ENCODE peak calls at places on chromosomes 6 and 20, in seven cellular contexts. One of them, this sample, is unnamed.

GRCh38 chr20:57618091-57618765 is 2.0 kb downstream of the ZBP1 start:
- DNase-seq in neural crest cell: no peak
- DNase-seq in fibroblast of gingiva: no peak
- DNase-seq in mucosa of descending colon: peak; percentile 67
- DNase-seq in NCI-H1092 treated with DMSO at 0.1 percent for 48 hours: no peak
- DNase-seq in left colon: peak; percentile 86
- DNase-seq in mucosa of gallbladder: peak; percentile 67
- DNase-seq in this sample: no peak

GRCh38 chr6:34514593-34515472 is 41.3 kb downstream of the SPDEF start:
- DNase-seq in mucosa of descending colon: no peak
- DNase-seq in left colon: no peak
- DNase-seq in NCI-H1092 treated with DMSO at 0.1 percent for 48 hours: no peak
- DNase-seq in neural crest cell: peak; percentile 59
- DNase-seq in mucosa of gallbladder: no peak
- DNase-seq in fibroblast of gingiva: peak; percentile 33
- DNase-seq in this sample: no peak

GRCh38 chr6:35919085-35919826 is 1.6 kb downstream of the SRPK1 start:
- DNase-seq in mucosa of gallbladder: no peak
- DNase-seq in fibroblast of gingiva: peak; percentile 45
- DNase-seq in NCI-H1092 treated with DMSO at 0.1 percent for 48 hours: no peak
- DNase-seq in mucosa of descending colon: no peak
- DNase-seq in neural crest cell: no peak
- DNase-seq in left colon: no peak
- DNase-seq in this sample: no peak

GRCh38 chr6:169042061-169042460 is 211.6 kb downstream of the THBS2 start:
- DNase-seq in mucosa of descending colon: no peak
- DNase-seq in neural crest cell: no peak
- DNase-seq in fibroblast of gingiva: no peak
- DNase-seq in NCI-H1092 treated with DMSO at 0.1 percent for 48 hours: no peak
- DNase-seq in mucosa of gallbladder: no peak
- DNase-seq in left colon: no peak
- DNase-seq in this sample: no peak

GRCh38 chr6:109298605-109299004 is 83.7 kb downstream of the CD164 start:
- DNase-seq in fibroblast of gingiva: no peak
- DNase-seq in mucosa of descending colon: no peak
- DNase-seq in NCI-H1092 treated with DMSO at 0.1 percent for 48 hours: no peak
- DNase-seq in neural crest cell: no peak
- DNase-seq in mucosa of gallbladder: no peak
- DNase-seq in left colon: no peak
- DNase-seq in this sample: no peak

GRCh38 chr6:35386989-35387388 is 44.6 kb downstream of the PPARD start:
- DNase-seq in NCI-H1092 treated with DMSO at 0.1 percent for 48 hours: no peak
- DNase-seq in mucosa of descending colon: no peak
- DNase-seq in fibroblast of gingiva: no peak
- DNase-seq in neural crest cell: no peak
- DNase-seq in left colon: no peak
- DNase-seq in mucosa of gallbladder: no peak
- DNase-seq in this sample: no peak

GRCh38 chr6:2827112-2827511 is 14.6 kb downstream of the SERPINB1 start:
- DNase-seq in left colon: no peak
- DNase-seq in NCI-H1092 treated with DMSO at 0.1 percent for 48 hours: no peak
- DNase-seq in neural crest cell: no peak
- DNase-seq in mucosa of descending colon: no peak
- DNase-seq in fibroblast of gingiva: no peak
- DNase-seq in mucosa of gallbladder: no peak
- DNase-seq in this sample: no peak

GRCh38 chr6:38261626-38262025 is 378.1 kb downstream of the BTBD9 start:
- DNase-seq in left colon: no peak
- DNase-seq in NCI-H1092 treated with DMSO at 0.1 percent for 48 hours: peak; percentile 48
- DNase-seq in mucosa of descending colon: no peak
- DNase-seq in mucosa of gallbladder: no peak
- DNase-seq in neural crest cell: no peak
- DNase-seq in fibroblast of gingiva: peak; percentile 19
- DNase-seq in this sample: no peak

GRCh38 chr6:37127961-37128862 is 41.7 kb upstream of the PIM1 start:
- DNase-seq in NCI-H1092 treated with DMSO at 0.1 percent for 48 hours: no peak
- DNase-seq in left colon: peak; percentile 51
- DNase-seq in fibroblast of gingiva: peak; percentile 73
- DNase-seq in mucosa of descending colon: no peak
- DNase-seq in mucosa of gallbladder: peak; percentile 52
- DNase-seq in neural crest cell: no peak
- DNase-seq in this sample: no peak

GRCh38 chr6:5782783-5783567 is 223.8 kb downstream of the NRN1 start:
- DNase-seq in left colon: peak; percentile 94
- DNase-seq in mucosa of descending colon: peak; percentile 96
- DNase-seq in mucosa of gallbladder: peak; percentile 49
- DNase-seq in fibroblast of gingiva: no peak
- DNase-seq in neural crest cell: no peak
- DNase-seq in NCI-H1092 treated with DMSO at 0.1 percent for 48 hours: peak; percentile 11
- DNase-seq in this sample: no peak